ENCODE peak calls at places on chromosomes 2 and 18, in nine cellular contexts. One of them, this sample, is unnamed.
A peak's percentile ranks its signal among the peaks of the same experiment; 100 is the strongest.

GRCh38 chr18:44945847-44946490 is 265.3 kb downstream of the SETBP1 start:
- DNase-seq in bronchial epithelial cell: no peak
- DNase-seq in heart right ventricle: no peak
- DNase-seq in brain microvascular endothelial cell: no peak
- DNase-seq in WERI-Rb-1: peak; percentile 51
- DNase-seq in cardiac muscle cell: no peak
- DNase-seq in kidney epithelial cell: no peak
- DNase-seq in ovary: no peak
- DNase-seq in HCT116: no peak
- DNase-seq in this sample: no peak

GRCh38 chr18:23067236-23067635 is 68.0 kb upstream of the CABLES1 start:
- DNase-seq in HCT116: no peak
- DNase-seq in bronchial epithelial cell: no peak
- DNase-seq in kidney epithelial cell: no peak
- DNase-seq in heart right ventricle: no peak
- DNase-seq in ovary: no peak
- DNase-seq in WERI-Rb-1: no peak
- DNase-seq in brain microvascular endothelial cell: no peak
- DNase-seq in cardiac muscle cell: no peak
- DNase-seq in this sample: peak; percentile 26

GRCh38 chr2:100365434-100365833 is 43.1 kb upstream of the LONRF2 start:
- DNase-seq in ovary: no peak
- DNase-seq in heart right ventricle: no peak
- DNase-seq in cardiac muscle cell: no peak
- DNase-seq in bronchial epithelial cell: peak; percentile 99
- DNase-seq in WERI-Rb-1: peak; percentile 14
- DNase-seq in HCT116: peak; percentile 86
- DNase-seq in brain microvascular endothelial cell: peak; percentile 48
- DNase-seq in kidney epithelial cell: peak; percentile 75
- DNase-seq in this sample: peak; percentile 79

GRCh38 chr2:24857741-24858140 is 62.3 kb downstream of the ADCY3 start:
- DNase-seq in ovary: no peak
- DNase-seq in cardiac muscle cell: no peak
- DNase-seq in brain microvascular endothelial cell: no peak
- DNase-seq in kidney epithelial cell: no peak
- DNase-seq in HCT116: no peak
- DNase-seq in WERI-Rb-1: no peak
- DNase-seq in heart right ventricle: no peak
- DNase-seq in bronchial epithelial cell: no peak
- DNase-seq in this sample: no peak

GRCh38 chr18:14092625-14093361 is 39.4 kb downstream of the ZNF519 start:
- DNase-seq in brain microvascular endothelial cell: no peak
- DNase-seq in cardiac muscle cell: no peak
- DNase-seq in HCT116: no peak
- DNase-seq in bronchial epithelial cell: no peak
- DNase-seq in ovary: no peak
- DNase-seq in kidney epithelial cell: no peak
- DNase-seq in heart right ventricle: no peak
- DNase-seq in WERI-Rb-1: no peak
- DNase-seq in this sample: no peak

GRCh38 chr18:51278045-51278649 is 80.7 kb upstream of the MEX3C start:
- DNase-seq in heart right ventricle: no peak
- DNase-seq in kidney epithelial cell: no peak
- DNase-seq in bronchial epithelial cell: peak; percentile 56
- DNase-seq in ovary: no peak
- DNase-seq in WERI-Rb-1: peak; percentile 81
- DNase-seq in cardiac muscle cell: peak; percentile 72
- DNase-seq in brain microvascular endothelial cell: peak; percentile 38
- DNase-seq in HCT116: peak; percentile 57
- DNase-seq in this sample: peak; percentile 15

GRCh38 chr2:133734699-133735098 is 166.4 kb upstream of the NCKAP5 start:
- DNase-seq in cardiac muscle cell: no peak
- DNase-seq in kidney epithelial cell: no peak
- DNase-seq in ovary: no peak
- DNase-seq in bronchial epithelial cell: no peak
- DNase-seq in heart right ventricle: no peak
- DNase-seq in HCT116: no peak
- DNase-seq in WERI-Rb-1: no peak
- DNase-seq in brain microvascular endothelial cell: no peak
- DNase-seq in this sample: no peak

GRCh38 chr2:217909156-217909820 is 93.5 kb downstream of the TNS1 start:
- DNase-seq in bronchial epithelial cell: no peak
- DNase-seq in cardiac muscle cell: no peak
- DNase-seq in brain microvascular endothelial cell: no peak
- DNase-seq in ovary: no peak
- DNase-seq in HCT116: no peak
- DNase-seq in heart right ventricle: no peak
- DNase-seq in kidney epithelial cell: no peak
- DNase-seq in WERI-Rb-1: peak; percentile 19
- DNase-seq in this sample: no peak

GRCh38 chr2:221374234-221374633 is 197.9 kb downstream of the EPHA4 start:
- DNase-seq in ovary: no peak
- DNase-seq in HCT116: no peak
- DNase-seq in brain microvascular endothelial cell: no peak
- DNase-seq in kidney epithelial cell: no peak
- DNase-seq in WERI-Rb-1: no peak
- DNase-seq in cardiac muscle cell: no peak
- DNase-seq in heart right ventricle: no peak
- DNase-seq in bronchial epithelial cell: no peak
- DNase-seq in this sample: no peak

GRCh38 chr2:197383825-197384224 is 51.0 kb downstream of the SF3B1 start:
- DNase-seq in brain microvascular endothelial cell: no peak
- DNase-seq in heart right ventricle: no peak
- DNase-seq in HCT116: no peak
- DNase-seq in ovary: no peak
- DNase-seq in cardiac muscle cell: no peak
- DNase-seq in kidney epithelial cell: no peak
- DNase-seq in bronchial epithelial cell: no peak
- DNase-seq in WERI-Rb-1: peak; percentile 38
- DNase-seq in this sample: no peak

GRCh38 chr2:214896287-214896686 is 86.8 kb upstream of the BARD1 start:
- DNase-seq in bronchial epithelial cell: peak; percentile 71
- DNase-seq in HCT116: no peak
- DNase-seq in brain microvascular endothelial cell: no peak
- DNase-seq in cardiac muscle cell: no peak
- DNase-seq in WERI-Rb-1: no peak
- DNase-seq in heart right ventricle: no peak
- DNase-seq in ovary: no peak
- DNase-seq in kidney epithelial cell: no peak
- DNase-seq in this sample: no peak

GRCh38 chr18:32319084-32319483 is 129.2 kb downstream of the MEP1B start:
- DNase-seq in ovary: no peak
- DNase-seq in kidney epithelial cell: no peak
- DNase-seq in heart right ventricle: no peak
- DNase-seq in WERI-Rb-1: no peak
- DNase-seq in HCT116: no peak
- DNase-seq in bronchial epithelial cell: no peak
- DNase-seq in cardiac muscle cell: no peak
- DNase-seq in brain microvascular endothelial cell: no peak
- DNase-seq in this sample: no peak

GRCh38 chr2:238093181-238094140 is 6.7 kb upstream of the ESPNL start:
- DNase-seq in bronchial epithelial cell: no peak
- DNase-seq in kidney epithelial cell: no peak
- DNase-seq in ovary: no peak
- DNase-seq in heart right ventricle: no peak
- DNase-seq in WERI-Rb-1: no peak
- DNase-seq in cardiac muscle cell: no peak
- DNase-seq in brain microvascular endothelial cell: no peak
- DNase-seq in HCT116: no peak
- DNase-seq in this sample: no peak

GRCh38 chr2:176151199-176152099 is at the start of gene HOXD4:
- DNase-seq in kidney epithelial cell: no peak
- DNase-seq in ovary: no peak
- DNase-seq in WERI-Rb-1: no peak
- DNase-seq in heart right ventricle: no peak
- DNase-seq in bronchial epithelial cell: no peak
- DNase-seq in cardiac muscle cell: no peak
- DNase-seq in brain microvascular endothelial cell: no peak
- DNase-seq in HCT116: no peak
- DNase-seq in this sample: no peak

GRCh38 chr18:24372279-24372678 is 25.3 kb downstream of the OSBPL1A start:
- DNase-seq in bronchial epithelial cell: no peak
- DNase-seq in heart right ventricle: no peak
- DNase-seq in WERI-Rb-1: no peak
- DNase-seq in cardiac muscle cell: no peak
- DNase-seq in kidney epithelial cell: no peak
- DNase-seq in brain microvascular endothelial cell: no peak
- DNase-seq in ovary: no peak
- DNase-seq in HCT116: no peak
- DNase-seq in this sample: no peak
- H3K27me3 ChIP-seq in bronchial epithelial cell: no peaks in the 10 kb centered on the region
- H3K27me3 ChIP-seq in heart right ventricle: no peaks in the 10 kb centered on the region
- H3K27me3 ChIP-seq in WERI-Rb-1: no peaks in the 10 kb centered on the region
- H3K27me3 ChIP-seq in cardiac muscle cell: no peaks in the 10 kb centered on the region
- H3K27me3 ChIP-seq in kidney epithelial cell: no peaks in the 10 kb centered on the region
- H3K27me3 ChIP-seq in brain microvascular endothelial cell: no peaks in the 10 kb centered on the region
- H3K27me3 ChIP-seq in ovary: no peaks in the 10 kb centered on the region
- H3K27me3 ChIP-seq in HCT116: no peaks in the 10 kb centered on the region
- H3K27me3 ChIP-seq in this sample: no peaks in the 10 kb centered on the region

GRCh38 chr2:26910176-26910575 is 60.3 kb upstream of the MAPRE3 start:
- DNase-seq in heart right ventricle: no peak
- DNase-seq in cardiac muscle cell: no peak
- DNase-seq in bronchial epithelial cell: no peak
- DNase-seq in HCT116: no peak
- DNase-seq in brain microvascular endothelial cell: no peak
- DNase-seq in kidney epithelial cell: no peak
- DNase-seq in WERI-Rb-1: no peak
- DNase-seq in ovary: no peak
- DNase-seq in this sample: no peak

GRCh38 chr2:26913599-26914285 is 56.7 kb upstream of the MAPRE3 start:
- DNase-seq in HCT116: no peak
- DNase-seq in heart right ventricle: no peak
- DNase-seq in kidney epithelial cell: no peak
- DNase-seq in brain microvascular endothelial cell: peak; percentile 5
- DNase-seq in ovary: no peak
- DNase-seq in cardiac muscle cell: peak; percentile 65
- DNase-seq in WERI-Rb-1: no peak
- DNase-seq in bronchial epithelial cell: no peak
- DNase-seq in this sample: peak; percentile 38

GRCh38 chr2:26914286-26914962 is 56.0 kb upstream of the MAPRE3 start:
- DNase-seq in kidney epithelial cell: no peak
- DNase-seq in bronchial epithelial cell: no peak
- DNase-seq in WERI-Rb-1: peak; percentile 71
- DNase-seq in cardiac muscle cell: peak; percentile 44
- DNase-seq in brain microvascular endothelial cell: no peak
- DNase-seq in ovary: no peak
- DNase-seq in HCT116: no peak
- DNase-seq in heart right ventricle: no peak
- DNase-seq in this sample: no peak

GRCh38 chr2:26914963-26915310 is 55.5 kb upstream of the MAPRE3 start:
- DNase-seq in HCT116: no peak
- DNase-seq in brain microvascular endothelial cell: no peak
- DNase-seq in WERI-Rb-1: no peak
- DNase-seq in cardiac muscle cell: no peak
- DNase-seq in kidney epithelial cell: no peak
- DNase-seq in ovary: no peak
- DNase-seq in bronchial epithelial cell: no peak
- DNase-seq in heart right ventricle: no peak
- DNase-seq in this sample: no peak

GRCh38 chr2:26911911-26912861 is 58.3 kb upstream of the MAPRE3 start:
- DNase-seq in bronchial epithelial cell: no peak
- DNase-seq in kidney epithelial cell: no peak
- DNase-seq in brain microvascular endothelial cell: no peak
- DNase-seq in ovary: no peak
- DNase-seq in heart right ventricle: no peak
- DNase-seq in HCT116: no peak
- DNase-seq in WERI-Rb-1: no peak
- DNase-seq in cardiac muscle cell: peak; percentile 31
- DNase-seq in this sample: no peak
- H3K27me3 ChIP-seq in bronchial epithelial cell: peaks cover 21% of the 10 kb centered on the region
- H3K27me3 ChIP-seq in kidney epithelial cell: peaks cover 49% of the 10 kb centered on the region
- H3K27me3 ChIP-seq in brain microvascular endothelial cell: peaks cover 51% of the 10 kb centered on the region
- H3K27me3 ChIP-seq in ovary: no peaks in the 10 kb centered on the region
- H3K27me3 ChIP-seq in heart right ventricle: peaks cover 42% of the 10 kb centered on the region
- H3K27me3 ChIP-seq in HCT116: no peaks in the 10 kb centered on the region
- H3K27me3 ChIP-seq in WERI-Rb-1: no peaks in the 10 kb centered on the region
- H3K27me3 ChIP-seq in cardiac muscle cell: no peaks in the 10 kb centered on the region
- H3K27me3 ChIP-seq in this sample: no peaks in the 10 kb centered on the region

GRCh38 chr2:112634874-112635157 is 10.9 kb upstream of the SLC20A1 start:
- DNase-seq in cardiac muscle cell: no peak
- DNase-seq in kidney epithelial cell: no peak
- DNase-seq in ovary: no peak
- DNase-seq in brain microvascular endothelial cell: no peak
- DNase-seq in WERI-Rb-1: no peak
- DNase-seq in HCT116: no peak
- DNase-seq in bronchial epithelial cell: no peak
- DNase-seq in heart right ventricle: no peak
- DNase-seq in this sample: no peak
- H3K27me3 ChIP-seq in cardiac muscle cell: no peaks in the 10 kb centered on the region
- H3K27me3 ChIP-seq in kidney epithelial cell: no peaks in the 10 kb centered on the region
- H3K27me3 ChIP-seq in ovary: no peaks in the 10 kb centered on the region
- H3K27me3 ChIP-seq in brain microvascular endothelial cell: no peaks in the 10 kb centered on the region
- H3K27me3 ChIP-seq in WERI-Rb-1: no peaks in the 10 kb centered on the region
- H3K27me3 ChIP-seq in HCT116: no peaks in the 10 kb centered on the region
- H3K27me3 ChIP-seq in bronchial epithelial cell: no peaks in the 10 kb centered on the region
- H3K27me3 ChIP-seq in heart right ventricle: no peaks in the 10 kb centered on the region
- H3K27me3 ChIP-seq in this sample: no peaks in the 10 kb centered on the region

GRCh38 chr2:85584354-85584856 is at the start of gene VAMP5:
- DNase-seq in heart right ventricle: peak; percentile 57
- DNase-seq in WERI-Rb-1: no peak
- DNase-seq in HCT116: no peak
- DNase-seq in bronchial epithelial cell: no peak
- DNase-seq in kidney epithelial cell: no peak
- DNase-seq in ovary: peak; percentile 40
- DNase-seq in brain microvascular endothelial cell: no peak
- DNase-seq in cardiac muscle cell: no peak
- DNase-seq in this sample: peak; percentile 35

GRCh38 chr2:85583667-85584353 is 421 bp upstream of the VAMP5 start:
- DNase-seq in ovary: no peak
- DNase-seq in WERI-Rb-1: no peak
- DNase-seq in HCT116: no peak
- DNase-seq in bronchial epithelial cell: no peak
- DNase-seq in cardiac muscle cell: no peak
- DNase-seq in heart right ventricle: no peak
- DNase-seq in kidney epithelial cell: no peak
- DNase-seq in brain microvascular endothelial cell: no peak
- DNase-seq in this sample: no peak

GRCh38 chr2:85588218-85589044 is 4.2 kb downstream of the VAMP5 start:
- DNase-seq in ovary: no peak
- DNase-seq in bronchial epithelial cell: no peak
- DNase-seq in brain microvascular endothelial cell: no peak
- DNase-seq in heart right ventricle: no peak
- DNase-seq in kidney epithelial cell: no peak
- DNase-seq in HCT116: no peak
- DNase-seq in WERI-Rb-1: no peak
- DNase-seq in cardiac muscle cell: no peak
- DNase-seq in this sample: no peak

GRCh38 chr2:85584857-85585780 is 888 bp downstream of the VAMP5 start:
- DNase-seq in kidney epithelial cell: no peak
- DNase-seq in cardiac muscle cell: no peak
- DNase-seq in bronchial epithelial cell: peak; percentile 87
- DNase-seq in heart right ventricle: no peak
- DNase-seq in ovary: no peak
- DNase-seq in HCT116: no peak
- DNase-seq in WERI-Rb-1: no peak
- DNase-seq in brain microvascular endothelial cell: no peak
- DNase-seq in this sample: peak; percentile 76

DNA sequence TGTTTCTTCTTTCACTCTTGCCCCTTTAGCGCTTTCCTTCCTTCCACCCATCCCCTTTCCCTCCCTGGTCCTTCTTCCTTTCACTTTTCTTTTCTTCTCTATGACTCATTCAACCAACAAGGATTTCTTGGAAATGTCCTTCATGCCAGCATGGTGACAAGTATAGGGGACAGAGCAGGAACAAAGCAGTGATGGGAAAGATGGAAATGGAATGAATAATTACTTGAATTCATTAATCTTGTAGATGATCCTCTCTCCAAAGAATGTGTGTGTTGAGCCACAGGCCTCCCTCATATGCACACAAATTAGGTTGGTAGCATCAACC is 1.5 kb downstream of the VAMP5 start:
- DNase-seq in brain microvascular endothelial cell: no peak
- DNase-seq in WERI-Rb-1: no peak
- DNase-seq in bronchial epithelial cell: no peak
- DNase-seq in cardiac muscle cell: no peak
- DNase-seq in kidney epithelial cell: no peak
- DNase-seq in ovary: no peak
- DNase-seq in heart right ventricle: no peak
- DNase-seq in HCT116: no peak
- DNase-seq in this sample: no peak
- H3K27me3 ChIP-seq in brain microvascular endothelial cell: no peaks in the 10 kb centered on the region
- H3K27me3 ChIP-seq in WERI-Rb-1: no peaks in the 10 kb centered on the region
- H3K27me3 ChIP-seq in bronchial epithelial cell: no peaks in the 10 kb centered on the region
- H3K27me3 ChIP-seq in cardiac muscle cell: no peaks in the 10 kb centered on the region
- H3K27me3 ChIP-seq in kidney epithelial cell: no peaks in the 10 kb centered on the region
- H3K27me3 ChIP-seq in ovary: no peaks in the 10 kb centered on the region
- H3K27me3 ChIP-seq in heart right ventricle: no peaks in the 10 kb centered on the region
- H3K27me3 ChIP-seq in HCT116: no peaks in the 10 kb centered on the region
- H3K27me3 ChIP-seq in this sample: no peaks in the 10 kb centered on the region